ENCODE peak calls at places on chromosomes 1 and 21, in six cellular contexts. R is H1, K is IMR-90, D is trophoblast cell, N is mesenchymal stem cell, Q is mesendoderm. W is an unnamed sample. For H3K4me1, the result is how much of the 10 kb centered on the place peaks cover.

GRCh38 chr1:198056255-198056654 is 100.5 kb upstream of the NEK7 start:
- DNase-seq in R (peak), K (no peak), D (no peak), N (no peak), Q (peak), W (no peak)

GRCh38 chr1:159171688-159172501 is 480 bp downstream of the CADM3 start:
- DNase-seq in R (no peak), K (no peak), D (no peak), N (no peak), Q (peak), W (peak)

GRCh38 chr1:214515544-214516433 is 35.6 kb downstream of the PTPN14 start:
- DNase-seq in R (no peak), K (no peak), D (no peak), N (no peak), Q (no peak), W (no peak)

GRCh38 chr1:207832796-207833195 is 78.1 kb downstream of the CD34 start:
- DNase-seq in R (no peak), K (no peak), D (no peak), N (no peak), Q (no peak), W (no peak)

GRCh38 chr21:29664615-29665014 is 275.2 kb downstream of the GRIK1 start:
- DNase-seq in R (no peak), K (no peak), D (no peak), N (no peak), Q (no peak), W (no peak)

GRCh38 chr1:168084396-168085231 is 52.1 kb downstream of the GPR161 start:
- DNase-seq in R (peak), K (peak), D (peak), N (peak), Q (peak), W (peak)

GRCh38 chr1:235712812-235713211 is 63.2 kb upstream of the GNG4 start:
- DNase-seq in R (no peak), K (peak), D (no peak), N (no peak), Q (no peak), W (no peak)

GRCh38 chr1:183842817-183843187 is 37.9 kb downstream of the RGL1 start:
- DNase-seq in R (no peak), K (no peak), D (no peak), N (peak), Q (no peak), W (no peak)

GRCh38 chr1:32818804-32819541 is 1.5 kb downstream of the S100PBP start:
- DNase-seq in R (no peak), K (no peak), D (no peak), N (no peak), Q (no peak), W (no peak)

GRCh38 chr1:234361102-234361603 is 12.1 kb upstream of the COA6 start:
- DNase-seq in R (no peak), K (no peak), D (no peak), N (no peak), Q (no peak), W (no peak)

GRCh38 chr1:93446837-93447451 is 974 bp upstream of the FNBP1L start:
- DNase-seq in R (no peak), K (no peak), D (peak), N (no peak), Q (no peak), W (no peak)

GRCh38 chr1:20184997-20185833 is 681 bp upstream of the UBXN10 start:
- DNase-seq in R (no peak), K (no peak), D (no peak), N (peak), Q (peak), W (no peak)

GRCh38 chr1:44254392-44254791 is 41.1 kb downstream of the DMAP1 start:
- DNase-seq in R (no peak), K (no peak), D (no peak), N (no peak), Q (no peak), W (no peak)

GRCh38 chr1:97082160-97082848 is 360.7 kb downstream of the PTBP2 start:
- DNase-seq in R (no peak), K (no peak), D (no peak), N (no peak), Q (no peak), W (no peak)

GRCh38 chr1:58753431-58753866 is 30.4 kb downstream of the JUN start:
- DNase-seq in R (no peak), K (no peak), D (no peak), N (no peak), Q (no peak), W (no peak)

GRCh38 chr1:26349196-26349885 is 4.6 kb downstream of the CRYBG2 start:
- DNase-seq in R (no peak), K (peak), D (peak), N (peak), Q (peak), W (no peak)

GRCh38 chr1:67830226-67830625 is 3.0 kb downstream of the GNG12 start:
- DNase-seq in R (no peak), K (no peak), D (no peak), N (no peak), Q (no peak), W (no peak)

GRCh38 chr1:94316183-94316582 is 78.8 kb upstream of the ARHGAP29 start:
- DNase-seq in R (no peak), K (no peak), D (no peak), N (no peak), Q (no peak), W (no peak)

GRCh38 chr1:19945914-19946313 is 22.5 kb upstream of the PLA2G2E start:
- DNase-seq in R (no peak), K (no peak), D (no peak), N (no peak), Q (no peak), W (no peak)

GRCh38 chr1:152884085-152884484 is 6.0 kb downstream of the SMCP start:
- DNase-seq in R (no peak), K (no peak), D (no peak), N (no peak), Q (no peak), W (no peak)

GRCh38 chr1:94974824-94975223 is 47.9 kb upstream of the CNN3 start:
- DNase-seq in R (no peak), K (peak), D (peak), N (peak), Q (no peak), W (no peak)

GRCh38 chr21:46500224-46500861 is 41.7 kb downstream of the DIP2A start:
- DNase-seq in R (no peak), K (peak), D (no peak), N (peak), Q (no peak), W (no peak)

GRCh38 chr21:21682172-21682571 is 684.0 kb downstream of the NCAM2 start:
- DNase-seq in R (no peak), K (peak), D (no peak), N (no peak), Q (peak), W (no peak)

GRCh38 chr1:161198206-161198876 is 513 bp downstream of the ADAMTS4 start:
- DNase-seq in R (no peak), K (no peak), D (no peak), N (no peak), Q (peak), W (no peak)

GRCh38 chr1:206469933-206470691 is at the start of gene IKBKE:
- DNase-seq in R (no peak), K (peak), D (peak), N (peak), Q (peak), W (no peak)

GRCh38 chr1:215081566-215082531 is 688 bp upstream of the KCNK2 start:
- DNase-seq in R (no peak), K (peak), D (no peak), N (peak), Q (peak), W (peak)

GRCh38 chr1:206892351-206892984 is 4.8 kb upstream of the IL24 start:
- DNase-seq in R (no peak), K (peak), D (no peak), N (peak), Q (no peak), W (no peak)

GRCh38 chr21:45971487-45972352 is 9.8 kb upstream of the COL6A1 start:
- DNase-seq in R (no peak), K (peak), D (no peak), N (peak), Q (peak), W (no peak)

GRCh38 chr21:22374218-22374969 is 1376.2 kb downstream of the NCAM2 start:
- DNase-seq in R (peak), K (no peak), D (no peak), N (no peak), Q (peak), W (peak)

DNA sequence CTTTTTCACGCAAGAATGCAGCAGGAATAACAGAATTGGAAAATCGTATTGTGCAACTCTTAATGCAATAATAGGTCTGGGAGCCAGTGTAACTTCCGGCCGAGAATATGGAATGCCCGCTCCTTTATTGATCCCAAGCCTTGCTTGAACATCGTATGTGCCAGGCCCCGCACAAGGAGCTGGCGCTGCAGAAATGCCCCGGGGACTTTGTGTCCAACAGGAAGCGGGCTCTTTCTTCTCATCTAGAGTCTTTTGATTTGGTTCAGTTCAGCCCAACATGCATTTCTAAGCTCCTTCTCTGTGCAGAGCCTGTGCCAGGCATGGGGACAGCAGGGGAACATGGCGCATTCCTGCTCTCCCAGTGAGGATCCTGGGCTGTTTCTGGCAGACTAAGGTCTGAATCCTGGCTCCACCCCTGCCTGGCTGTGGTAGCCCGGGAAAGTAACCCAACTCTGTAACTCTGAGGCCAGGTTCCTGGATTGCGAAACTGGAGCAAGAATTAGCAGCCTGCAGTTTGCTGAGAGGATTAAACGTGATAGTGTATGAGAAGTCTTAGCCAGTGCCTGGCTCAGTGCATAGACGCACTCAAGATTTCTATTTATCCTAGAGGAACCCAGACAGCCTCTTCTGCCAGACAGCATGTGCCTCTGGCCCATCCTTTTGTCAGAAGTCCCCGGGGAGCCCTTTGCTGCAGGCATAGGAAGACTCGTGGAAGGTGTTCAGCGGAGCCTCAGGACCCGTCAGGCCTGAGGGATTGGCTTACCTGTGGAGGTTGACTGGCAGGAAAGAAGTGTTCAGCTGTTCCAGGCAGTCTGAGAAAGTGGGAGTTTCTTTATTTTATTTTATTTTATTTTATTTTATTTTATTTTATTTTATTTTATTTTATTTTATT is 994 bp upstream of the CDCP2 start:
- DNase-seq in R (no peak), K (peak), D (no peak), N (peak), Q (peak), W (no peak)
- H2BK5ac ChIP-seq in R (no peak), K (no peak), D (no peak), N (no peak), Q (no peak), W (no peak)

DNA sequence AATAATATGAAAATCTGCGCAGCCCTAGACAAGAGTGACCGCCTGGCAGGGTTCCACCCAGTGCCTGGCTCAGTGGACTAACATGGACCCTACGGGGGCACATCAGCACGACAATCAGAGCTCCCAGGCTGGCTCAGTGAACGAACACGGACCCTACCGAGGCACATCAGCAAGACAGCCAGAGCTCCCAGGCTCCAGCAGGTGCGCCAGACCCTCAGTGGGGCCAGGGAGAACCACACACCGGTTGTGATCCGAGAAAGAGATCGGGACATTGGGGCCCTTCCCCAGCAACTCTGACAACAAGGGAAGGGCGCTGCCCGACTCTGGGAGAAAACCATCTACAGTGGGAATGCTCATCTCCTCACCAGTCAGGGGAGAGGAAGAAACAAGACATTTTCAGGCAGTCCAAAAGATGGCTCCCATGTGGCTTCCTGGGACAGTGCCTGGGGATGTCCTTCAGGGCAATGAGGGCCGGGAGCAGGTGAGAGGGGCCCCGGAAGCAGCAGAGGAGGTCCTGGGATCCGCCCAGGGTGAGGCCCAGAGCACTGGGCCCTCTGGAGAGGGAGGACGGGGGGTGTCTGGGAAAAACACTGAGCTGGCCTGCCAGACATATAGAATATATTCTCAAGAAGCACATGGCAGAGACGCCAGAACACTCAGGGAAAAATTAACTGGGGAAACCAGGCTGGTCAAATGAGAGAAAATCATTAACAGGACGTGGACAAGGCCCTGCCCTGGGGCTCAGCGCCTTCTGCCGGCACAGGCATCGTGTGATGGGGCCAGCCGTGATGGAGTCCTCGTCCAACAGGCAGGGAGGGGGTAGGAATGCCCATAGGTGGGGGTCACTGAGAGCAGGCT is 4.8 kb downstream of the ARHGEF16 start:
- DNase-seq in R (no peak), K (no peak), D (peak), N (no peak), Q (no peak), W (no peak)
- H3K4me1 ChIP-seq in R (under half), K (under half), D (under half), N (under half), Q (under half), W (under half)

GRCh38 chr21:41762753-41763152 is 4.1 kb downstream of the RIPK4 start:
- DNase-seq in R (no peak), K (no peak), D (no peak), N (no peak), Q (no peak), W (no peak)
- H3K4me3 ChIP-seq in R (peak), K (no peak), D (no peak), N (no peak), Q (no peak), W (no peak)

GRCh38 chr1:116879478-116880133 is 30.1 kb upstream of the PTGFRN start:
- DNase-seq in R (no peak), K (no peak), D (no peak), N (no peak), Q (no peak), W (no peak)
- H2BK5ac ChIP-seq in R (peak), K (peak), D (peak), N (peak), Q (peak), W (peak)

GRCh38 chr1:231235526-231235925 is 5.5 kb upstream of the GNPAT start:
- DNase-seq in R (no peak), K (no peak), D (no peak), N (no peak), Q (no peak), W (no peak)
- H3K4me1 ChIP-seq in R (under half), K (under half), D (under half), N (under half), Q (under half), W (under half)

DNA sequence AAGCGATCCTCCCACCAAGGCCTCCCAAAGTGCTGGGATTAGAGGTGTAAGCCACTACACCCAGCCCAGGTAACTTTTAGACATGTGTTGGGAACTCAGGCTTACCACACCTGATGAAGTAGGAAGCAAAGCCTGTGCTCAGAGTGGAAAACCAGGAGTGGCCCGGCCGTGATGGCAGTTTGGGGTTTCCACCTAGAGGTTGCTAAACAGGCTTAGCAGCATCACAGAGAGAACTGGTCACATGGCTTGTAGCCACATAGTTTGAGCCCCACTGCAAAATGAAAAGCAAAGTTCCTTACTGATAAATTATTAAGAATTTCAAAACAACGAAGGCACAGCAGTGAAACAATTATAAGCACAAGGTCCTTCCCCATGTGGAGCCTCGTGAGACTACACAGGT is 142.6 kb upstream of the CXADR start:
- DNase-seq in R (no peak), K (no peak), D (no peak), N (no peak), Q (peak), W (no peak)
- H3K4me3 ChIP-seq in R (no peak), K (no peak), D (no peak), N (no peak), Q (no peak), W (no peak)

DNA sequence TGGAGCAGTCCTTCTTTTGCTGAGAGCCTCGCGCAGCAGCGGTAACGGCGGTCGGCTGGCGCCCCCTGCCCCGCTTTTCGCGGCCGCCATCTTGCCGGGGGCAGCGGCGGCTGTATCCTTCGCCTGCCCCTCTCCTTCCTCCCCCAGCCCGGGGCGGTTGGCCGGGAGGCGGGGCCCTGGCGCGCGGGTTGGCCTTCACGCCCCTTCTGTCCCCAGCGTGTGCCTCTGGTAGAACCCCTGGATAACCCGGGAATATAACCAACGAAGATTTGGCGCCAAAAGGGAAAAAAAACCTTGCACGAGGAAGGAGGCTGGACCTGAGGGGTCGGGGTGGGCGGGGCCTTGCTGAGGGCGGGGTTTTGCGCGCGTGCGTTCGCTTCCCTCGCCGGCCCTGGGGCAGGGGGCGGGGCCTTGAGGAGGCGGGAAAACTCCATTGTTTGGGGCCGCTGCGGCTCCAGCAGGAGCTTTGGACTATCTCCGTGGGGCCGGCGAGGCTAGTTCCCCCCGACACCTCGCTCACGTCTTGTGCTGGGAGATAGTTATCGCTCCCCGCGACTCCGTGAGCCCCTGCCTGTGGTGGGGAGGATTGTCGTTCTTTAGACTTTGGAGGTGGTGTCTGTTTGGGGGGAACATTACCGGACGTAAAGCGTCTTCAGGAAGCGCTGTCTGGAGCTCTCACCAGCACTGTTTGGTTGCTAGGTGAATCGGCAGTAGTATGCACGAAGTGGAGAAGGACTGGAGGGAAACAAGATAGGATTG is 689 bp downstream of the NASP start:
- DNase-seq in R (peak), K (peak), D (peak), N (peak), Q (peak), W (peak)
- H2BK5ac ChIP-seq in R (peak), K (peak), D (peak), N (no peak), Q (peak), W (peak)

DNA sequence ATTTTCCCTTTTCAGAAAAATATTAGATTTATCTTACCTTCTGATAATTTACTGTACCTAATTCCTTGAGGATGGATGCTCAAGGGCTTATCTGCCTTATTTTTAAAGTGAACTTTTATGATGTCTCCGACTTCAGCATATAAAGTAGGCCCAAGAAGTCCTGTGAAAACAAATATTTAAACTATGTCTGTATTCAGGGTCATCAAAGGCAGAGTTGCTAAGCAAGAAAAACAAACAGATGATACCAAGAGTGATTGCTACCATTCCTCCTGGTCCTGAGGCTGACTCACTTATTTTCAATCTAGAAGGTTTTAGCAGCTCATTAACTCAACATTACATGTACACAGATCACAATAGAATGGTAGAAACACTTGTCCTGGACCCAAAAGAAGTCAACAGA is 14.1 kb downstream of the F5 start:
- DNase-seq in R (no peak), K (peak), D (peak), N (peak), Q (peak), W (no peak)
- H3K4me1 ChIP-seq in R (under half), K (under half), D (under half), N (under half), Q (under half), W (under half)

GRCh38 chr1:40383095-40383487 is 9.6 kb downstream of the SMAP2 start:
- DNase-seq in R (no peak), K (no peak), D (no peak), N (no peak), Q (peak), W (no peak)
- H3K4me3 ChIP-seq in R (no peak), K (no peak), D (no peak), N (no peak), Q (no peak), W (no peak)

W was measured in neuronal stem cell.